ENCODE peak calls at places on chromosomes 12 and 14, in four cellular contexts. M is neuronal stem cell, F is mesendoderm, R is thoracic aorta. H is an unnamed sample.

GRCh38 chr12:103665971-103666370 is 78.9 kb downstream of the STAB2 start:
- DNase-seq in F (peak), M (no peak), R (no peak), H (peak)

GRCh38 chr14:21024668-21025373 is at the start of gene NDRG2:
- DNase-seq in F (peak), M (peak), R (no peak), H (peak)

GRCh38 chr14:99191663-99192621 is 80.1 kb downstream of the BCL11B start:
- DNase-seq in F (no peak), R (no peak), M (no peak), H (no peak)

GRCh38 chr12:54937376-54937775 is 47.2 kb downstream of the TESPA1 start:
- DNase-seq in R (no peak), F (no peak), M (no peak), H (no peak)

GRCh38 chr12:75964150-75964549 is 67.4 kb downstream of the PHLDA1 start:
- DNase-seq in R (no peak), F (no peak), M (no peak), H (no peak)

GRCh38 chr12:79776111-79776510 is 85.3 kb upstream of the PAWR start:
- DNase-seq in R (no peak), F (no peak), M (no peak), H (no peak)

GRCh38 chr12:116135209-116135930 is 142.1 kb downstream of the MED13L start:
- DNase-seq in F (no peak), R (no peak), M (no peak), H (no peak)

GRCh38 chr12:93090768-93091172 is 161.7 kb upstream of the EEA1 start:
- DNase-seq in F (no peak), R (no peak), M (no peak), H (no peak)

GRCh38 chr14:36747411-36748184 is 85.9 kb downstream of the PAX9 start:
- DNase-seq in M (no peak), R (no peak), F (peak), H (peak)

GRCh38 chr12:127485528-127485927 is 781.4 kb upstream of the TMEM132C start:
- DNase-seq in F (peak), M (no peak), R (no peak), H (no peak)

GRCh38 chr12:66375560-66375959 is 73.3 kb downstream of the HELB start:
- DNase-seq in R (no peak), F (no peak), M (no peak), H (no peak)
- H3K4me3 ChIP-seq in R (no peak), F (no peak), M (no peak), H (no peak)

GRCh38 chr12:68242777-68243176 is 10.6 kb downstream of the IL22 start:
- DNase-seq in R (no peak), M (no peak), F (no peak), H (no peak)

GRCh38 chr12:68245071-68246021 is 8.1 kb downstream of the IL22 start:
- DNase-seq in R (no peak), M (no peak), F (peak), H (no peak)

GRCh38 chr12:68250454-68250853 is 3.0 kb downstream of the IL22 start:
- DNase-seq in F (no peak), R (no peak), M (peak), H (no peak)

GRCh38 chr12:68247785-68248184 is 5.6 kb downstream of the IL22 start:
- DNase-seq in M (no peak), R (no peak), F (no peak), H (no peak)

GRCh38 chr12:68246350-68246749 is 7.1 kb downstream of the IL22 start:
- DNase-seq in M (no peak), R (no peak), F (no peak), H (no peak)
- H3K4me3 ChIP-seq in M (no peak), R (no peak), F (no peak), H (no peak)

DNA sequence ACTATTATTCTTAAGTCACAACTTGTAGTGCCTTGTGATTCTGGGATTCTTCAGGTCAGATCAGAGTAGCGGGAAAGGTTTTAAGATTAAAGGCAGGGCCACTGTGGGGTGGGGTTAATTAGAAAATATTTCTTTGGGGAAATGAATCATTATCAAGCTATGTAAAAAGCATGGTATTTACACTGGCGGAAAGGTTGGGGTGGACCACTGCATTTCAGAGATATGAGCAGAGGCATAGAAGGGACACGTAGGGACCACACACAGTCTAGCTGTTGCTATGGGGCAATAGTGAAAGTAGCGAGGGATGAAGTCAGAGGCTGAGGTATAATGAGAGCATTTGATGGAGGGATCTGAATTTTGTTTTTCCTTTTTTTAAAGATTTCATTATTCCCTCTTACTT is 31.7 kb upstream of the KCNH3 start:
- DNase-seq in M (no peak), F (no peak), R (no peak), H (no peak)
- H3K4me3 ChIP-seq in M (no peak), F (no peak), R (no peak), H (no peak)

GRCh38 chr12:114735680-114736374 is 51.9 kb upstream of the TBX3 start:
- DNase-seq in F (no peak), R (no peak), M (no peak), H (peak)
- H3K4me3 ChIP-seq in F (no peak), R (no peak), M (no peak), H (peak)

GRCh38 chr12:2227360-2227759 is 174.6 kb downstream of the CACNA1C start:
- DNase-seq in R (no peak), F (no peak), M (no peak), H (no peak)
- H3K4me3 ChIP-seq in R (no peak), F (no peak), M (no peak), H (no peak)

DNA sequence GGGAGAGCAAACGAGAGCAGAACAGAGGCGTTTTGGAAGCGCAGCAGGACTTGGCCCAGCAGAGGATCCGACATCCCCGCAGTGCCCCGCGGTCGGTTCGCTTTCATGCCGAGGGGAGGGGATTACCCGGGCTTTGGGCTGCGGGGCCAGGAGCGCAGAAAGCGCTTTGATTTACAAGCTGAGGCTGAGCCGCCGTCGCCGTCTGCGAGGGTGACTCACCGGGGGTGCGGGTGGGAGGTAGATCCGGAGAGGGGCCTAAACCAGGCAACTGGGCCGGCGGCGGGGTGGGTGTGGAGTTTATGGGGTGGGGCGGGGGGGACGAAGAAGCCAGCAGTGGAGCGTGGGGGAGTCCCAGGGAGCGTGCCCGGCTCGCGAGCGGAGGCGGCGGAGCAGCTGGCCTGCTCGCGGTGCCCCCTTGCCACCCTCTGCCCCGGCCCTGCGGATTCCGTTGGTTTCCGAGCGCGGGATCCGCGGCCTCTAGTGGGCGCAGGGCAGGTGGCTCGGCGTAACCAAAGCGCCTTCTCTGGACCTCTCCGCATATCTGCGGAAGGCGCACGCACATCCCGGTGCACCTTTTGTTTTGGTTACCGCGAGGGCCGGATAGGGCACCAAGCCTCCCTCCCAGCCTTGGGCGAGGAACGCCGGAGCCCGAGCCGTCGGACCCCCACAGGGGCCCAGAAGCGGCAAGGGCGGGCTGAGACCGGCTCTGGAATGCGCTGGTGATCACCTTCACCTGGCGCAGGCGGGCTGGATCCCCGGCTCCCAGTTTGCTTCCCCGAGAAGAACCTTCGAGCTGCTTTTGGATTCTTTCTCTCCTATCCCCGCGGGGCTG is 2.6 kb downstream of the SIX4 start:
- DNase-seq in M (peak), R (peak), F (peak), H (peak)
- H3K4me3 ChIP-seq in M (peak), R (peak), F (peak), H (peak)

GRCh38 chr12:42442328-42442759 is 116.4 kb downstream of the PPHLN1 start:
- DNase-seq in M (no peak), R (no peak), F (peak), H (peak)

GRCh38 chr12:42444192-42444943 is 118.4 kb downstream of the PPHLN1 start:
- DNase-seq in M (no peak), R (no peak), F (no peak), H (no peak)

GRCh38 chr12:42445891-42446290 is 119.9 kb downstream of the PPHLN1 start:
- DNase-seq in M (no peak), F (no peak), R (no peak), H (no peak)

GRCh38 chr12:42440608-42441007 is 114.6 kb downstream of the PPHLN1 start:
- DNase-seq in M (no peak), F (peak), R (no peak), H (no peak)

GRCh38 chr12:42442888-42443287 is 116.9 kb downstream of the PPHLN1 start:
- DNase-seq in M (no peak), F (no peak), R (no peak), H (no peak)
- H3K4me3 ChIP-seq in M (no peak), F (no peak), R (no peak), H (no peak)

GRCh38 chr12:119780786-119781434 is 96.2 kb downstream of the CIT start:
- DNase-seq in M (peak), F (peak), R (no peak), H (peak)
- H3K4me3 ChIP-seq in M (no peak), F (no peak), R (no peak), H (no peak)